ENCODE peak calls at places on chromosomes 5 and 9, in six cellular contexts. One of them, this sample, is unnamed.

GRCh38 chr5:42005561-42006153 is 80.6 kb downstream of the FBXO4 start:
- DNase-seq in K562: peak
- DNase-seq in GM12878: no peak
- DNase-seq in H1: no peak
- DNase-seq in HepG2: peak
- DNase-seq in GM12891: no peak
- DNase-seq in this sample: no peak

GRCh38 chr5:143182901-143183820 is 220.3 kb downstream of the NR3C1 start:
- DNase-seq in K562: no peak
- DNase-seq in GM12878: peak
- DNase-seq in H1: no peak
- DNase-seq in HepG2: peak
- DNase-seq in GM12891: no peak
- DNase-seq in this sample: no peak

GRCh38 chr5:65796269-65796668 is 74.3 kb downstream of the NLN start:
- DNase-seq in K562: no peak
- DNase-seq in GM12878: no peak
- DNase-seq in H1: no peak
- DNase-seq in HepG2: no peak
- DNase-seq in GM12891: no peak
- DNase-seq in this sample: no peak

GRCh38 chr9:87226896-87227295 is 270.8 kb upstream of the DAPK1 start:
- DNase-seq in K562: no peak
- DNase-seq in GM12878: no peak
- DNase-seq in H1: no peak
- DNase-seq in HepG2: no peak
- DNase-seq in GM12891: no peak
- DNase-seq in this sample: no peak

GRCh38 chr9:38359689-38360385 is 32.7 kb upstream of the ALDH1B1 start:
- DNase-seq in K562: no peak
- DNase-seq in GM12878: no peak
- DNase-seq in H1: no peak
- DNase-seq in HepG2: no peak
- DNase-seq in GM12891: no peak
- DNase-seq in this sample: no peak

GRCh38 chr9:96417610-96418073 is 528 bp downstream of the ZNF367 start:
- DNase-seq in K562: no peak
- DNase-seq in GM12878: no peak
- DNase-seq in H1: no peak
- DNase-seq in HepG2: no peak
- DNase-seq in GM12891: peak
- DNase-seq in this sample: no peak

GRCh38 chr5:78065663-78066062 is 228.8 kb downstream of the AP3B1 start:
- DNase-seq in K562: peak
- DNase-seq in GM12878: no peak
- DNase-seq in H1: peak
- DNase-seq in HepG2: no peak
- DNase-seq in GM12891: no peak
- DNase-seq in this sample: no peak

GRCh38 chr9:114016629-114017423 is 61.3 kb downstream of the AMBP start:
- DNase-seq in K562: no peak
- DNase-seq in GM12878: no peak
- DNase-seq in H1: peak
- DNase-seq in HepG2: no peak
- DNase-seq in GM12891: no peak
- DNase-seq in this sample: no peak

GRCh38 chr9:15069106-15069505 is 158.9 kb upstream of the FREM1 start:
- DNase-seq in K562: no peak
- DNase-seq in GM12878: no peak
- DNase-seq in H1: no peak
- DNase-seq in HepG2: no peak
- DNase-seq in GM12891: no peak
- DNase-seq in this sample: no peak

GRCh38 chr5:68381060-68381459 is 165.5 kb downstream of the PIK3R1 start:
- DNase-seq in K562: no peak
- DNase-seq in GM12878: no peak
- DNase-seq in H1: no peak
- DNase-seq in HepG2: no peak
- DNase-seq in GM12891: no peak
- DNase-seq in this sample: no peak

DNA sequence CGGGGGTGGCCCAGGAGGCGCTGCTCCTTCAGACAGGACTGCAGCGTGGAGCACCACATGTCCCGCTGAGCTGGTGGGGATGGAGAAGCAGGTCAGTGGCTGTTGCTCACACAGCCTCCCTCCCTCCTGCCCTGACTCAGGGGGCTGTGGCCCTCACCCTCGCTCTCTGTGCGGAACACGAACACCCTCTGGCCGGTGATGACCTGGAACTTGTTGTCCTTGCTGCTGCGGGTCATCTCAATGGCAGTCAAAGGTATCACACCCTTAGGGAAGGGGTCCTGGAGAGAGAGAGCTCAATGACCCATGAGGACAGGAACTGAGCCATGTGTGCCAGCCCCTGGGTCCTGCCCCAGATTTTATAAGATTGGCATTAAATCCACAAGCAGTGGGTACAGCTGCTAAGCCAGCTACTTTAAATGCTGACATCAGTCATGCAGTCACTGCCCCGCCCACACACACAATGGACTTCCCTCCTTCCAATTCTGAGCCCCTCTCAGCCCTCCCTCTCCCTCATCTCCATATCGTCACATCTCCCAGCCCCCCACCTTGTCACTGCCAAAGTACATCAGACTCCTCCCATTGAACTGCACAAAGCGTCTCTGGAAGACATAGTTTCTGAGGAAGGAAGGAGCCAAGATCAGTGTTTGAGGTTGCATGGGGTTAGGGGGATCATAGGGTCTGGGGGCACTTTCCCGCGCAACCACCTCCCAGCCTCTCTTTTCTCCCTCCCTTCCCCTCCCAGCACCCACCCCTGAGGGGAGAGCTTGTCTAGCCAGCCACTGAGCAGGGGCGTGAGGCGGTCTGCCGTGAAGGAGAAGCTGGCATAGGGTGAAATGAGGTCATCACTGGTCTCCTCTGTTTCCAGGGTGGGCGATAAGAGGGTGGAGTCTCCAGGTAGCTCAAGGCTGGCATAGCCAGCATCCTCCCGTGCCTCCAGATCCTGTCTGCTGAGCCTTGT is 8.9 kb downstream of the ARAP3 start:
- DNase-seq in K562: no peak
- DNase-seq in GM12878: no peak
- DNase-seq in H1: no peak
- DNase-seq in HepG2: no peak
- DNase-seq in GM12891: no peak
- DNase-seq in this sample: no peak
- TF ChIP-seq TAF1 in K562: no peak
- TF ChIP-seq TAF1 in GM12878: no peak
- TF ChIP-seq TAF1 in H1: no peak
- TF ChIP-seq TAF1 in HepG2: no peak
- TF ChIP-seq TAF1 in GM12891: no peak
- TF ChIP-seq TAF1 in this sample: no peak

GRCh38 chr9:134617836-134618162 is 23.8 kb upstream of the COL5A1 start:
- DNase-seq in K562: no peak
- DNase-seq in GM12878: no peak
- DNase-seq in H1: no peak
- DNase-seq in HepG2: no peak
- DNase-seq in GM12891: no peak
- DNase-seq in this sample: no peak
- TF ChIP-seq POLR2AphosphoS5 in K562: no peak
- TF ChIP-seq POLR2AphosphoS5 in GM12878: no peak
- TF ChIP-seq POLR2AphosphoS5 in H1: no peak
- TF ChIP-seq POLR2AphosphoS5 in HepG2: no peak
- TF ChIP-seq POLR2AphosphoS5 in GM12891: no peak
- TF ChIP-seq POLR2AphosphoS5 in this sample: no peak

DNA sequence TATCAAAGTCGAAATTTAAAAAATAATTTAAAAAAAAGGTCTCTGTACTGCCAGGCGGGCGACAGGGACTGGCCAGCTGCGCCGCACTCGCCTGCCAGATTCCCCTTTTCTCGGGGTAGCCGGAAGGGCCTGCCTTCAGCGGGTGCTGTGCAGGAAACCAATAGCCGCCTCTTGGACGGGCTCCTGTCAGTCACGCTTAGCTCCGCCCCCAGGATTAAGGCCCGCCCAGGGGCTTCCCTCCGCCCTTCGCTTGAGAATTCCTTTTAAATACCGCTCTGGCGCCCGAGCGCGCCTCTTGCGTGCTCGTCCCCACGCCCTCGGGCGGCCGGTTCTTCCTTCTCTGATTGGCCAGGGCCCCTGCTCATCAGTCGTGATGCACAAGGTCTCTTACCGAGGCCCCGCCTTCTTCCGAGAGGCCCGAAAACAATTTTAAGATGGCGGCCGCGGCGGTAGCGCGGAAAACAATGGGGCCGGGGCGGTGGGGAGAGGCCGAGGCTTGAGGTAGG is at the start of gene MAML1:
- DNase-seq in K562: peak
- DNase-seq in GM12878: peak
- DNase-seq in H1: peak
- DNase-seq in HepG2: peak
- DNase-seq in GM12891: peak
- DNase-seq in this sample: peak
- TF ChIP-seq POLR2A in K562: peak
- TF ChIP-seq POLR2A in GM12878: peak
- TF ChIP-seq POLR2A in H1: peak
- TF ChIP-seq POLR2A in HepG2: peak
- TF ChIP-seq POLR2A in GM12891: no peak
- TF ChIP-seq POLR2A in this sample: peak

GRCh38 chr9:77957652-77958051 is 74.0 kb downstream of the GNAQ start:
- DNase-seq in K562: peak
- DNase-seq in GM12878: no peak
- DNase-seq in H1: no peak
- DNase-seq in HepG2: no peak
- DNase-seq in GM12891: no peak
- DNase-seq in this sample: no peak

GRCh38 chr9:77954619-77955018 is 77.0 kb downstream of the GNAQ start:
- DNase-seq in K562: no peak
- DNase-seq in GM12878: no peak
- DNase-seq in H1: no peak
- DNase-seq in HepG2: no peak
- DNase-seq in GM12891: no peak
- DNase-seq in this sample: no peak

GRCh38 chr9:77953590-77953989 is 78.0 kb downstream of the GNAQ start:
- DNase-seq in K562: no peak
- DNase-seq in GM12878: no peak
- DNase-seq in H1: no peak
- DNase-seq in HepG2: no peak
- DNase-seq in GM12891: no peak
- DNase-seq in this sample: no peak

GRCh38 chr9:77954018-77954417 is 77.6 kb downstream of the GNAQ start:
- DNase-seq in K562: no peak
- DNase-seq in GM12878: no peak
- DNase-seq in H1: no peak
- DNase-seq in HepG2: no peak
- DNase-seq in GM12891: no peak
- DNase-seq in this sample: no peak

DNA sequence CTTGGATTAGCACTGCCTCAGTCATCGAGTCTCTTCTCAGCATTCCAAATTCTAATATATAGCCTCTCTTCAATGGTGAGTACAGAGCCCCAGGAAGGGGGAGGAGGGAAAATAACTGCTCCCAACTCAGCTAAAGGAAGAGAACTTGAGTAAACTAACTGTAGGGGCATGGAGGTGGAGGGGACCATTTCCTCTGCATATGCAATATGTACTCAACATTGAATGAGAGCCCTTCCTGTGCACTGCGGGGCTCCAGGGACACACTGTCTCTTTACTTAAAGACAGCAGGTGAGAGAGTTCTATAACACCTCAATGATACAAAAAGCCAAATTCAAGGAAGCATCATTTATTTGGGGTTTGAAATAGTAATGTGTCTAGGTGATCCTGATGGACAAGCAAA is 75.1 kb downstream of the GNAQ start:
- DNase-seq in K562: no peak
- DNase-seq in GM12878: no peak
- DNase-seq in H1: no peak
- DNase-seq in HepG2: no peak
- DNase-seq in GM12891: no peak
- DNase-seq in this sample: no peak
- TF ChIP-seq TAF1 in K562: no peak
- TF ChIP-seq TAF1 in GM12878: no peak
- TF ChIP-seq TAF1 in H1: no peak
- TF ChIP-seq TAF1 in HepG2: no peak
- TF ChIP-seq TAF1 in GM12891: no peak
- TF ChIP-seq TAF1 in this sample: no peak

GRCh38 chr5:132467292-132467984 is 23.1 kb downstream of the IRF1 start:
- DNase-seq in K562: no peak
- DNase-seq in GM12878: peak
- DNase-seq in H1: no peak
- DNase-seq in HepG2: peak
- DNase-seq in GM12891: no peak
- DNase-seq in this sample: no peak

GRCh38 chr5:132464155-132464939 is 26.2 kb downstream of the IRF1 start:
- DNase-seq in K562: no peak
- DNase-seq in GM12878: no peak
- DNase-seq in H1: no peak
- DNase-seq in HepG2: no peak
- DNase-seq in GM12891: no peak
- DNase-seq in this sample: no peak

GRCh38 chr5:132465095-132465707 is 25.4 kb downstream of the IRF1 start:
- DNase-seq in K562: no peak
- DNase-seq in GM12878: no peak
- DNase-seq in H1: no peak
- DNase-seq in HepG2: no peak
- DNase-seq in GM12891: no peak
- DNase-seq in this sample: no peak

GRCh38 chr5:132468665-132469379 is 21.8 kb downstream of the IRF1 start:
- DNase-seq in K562: no peak
- DNase-seq in GM12878: no peak
- DNase-seq in H1: no peak
- DNase-seq in HepG2: no peak
- DNase-seq in GM12891: no peak
- DNase-seq in this sample: no peak

DNA sequence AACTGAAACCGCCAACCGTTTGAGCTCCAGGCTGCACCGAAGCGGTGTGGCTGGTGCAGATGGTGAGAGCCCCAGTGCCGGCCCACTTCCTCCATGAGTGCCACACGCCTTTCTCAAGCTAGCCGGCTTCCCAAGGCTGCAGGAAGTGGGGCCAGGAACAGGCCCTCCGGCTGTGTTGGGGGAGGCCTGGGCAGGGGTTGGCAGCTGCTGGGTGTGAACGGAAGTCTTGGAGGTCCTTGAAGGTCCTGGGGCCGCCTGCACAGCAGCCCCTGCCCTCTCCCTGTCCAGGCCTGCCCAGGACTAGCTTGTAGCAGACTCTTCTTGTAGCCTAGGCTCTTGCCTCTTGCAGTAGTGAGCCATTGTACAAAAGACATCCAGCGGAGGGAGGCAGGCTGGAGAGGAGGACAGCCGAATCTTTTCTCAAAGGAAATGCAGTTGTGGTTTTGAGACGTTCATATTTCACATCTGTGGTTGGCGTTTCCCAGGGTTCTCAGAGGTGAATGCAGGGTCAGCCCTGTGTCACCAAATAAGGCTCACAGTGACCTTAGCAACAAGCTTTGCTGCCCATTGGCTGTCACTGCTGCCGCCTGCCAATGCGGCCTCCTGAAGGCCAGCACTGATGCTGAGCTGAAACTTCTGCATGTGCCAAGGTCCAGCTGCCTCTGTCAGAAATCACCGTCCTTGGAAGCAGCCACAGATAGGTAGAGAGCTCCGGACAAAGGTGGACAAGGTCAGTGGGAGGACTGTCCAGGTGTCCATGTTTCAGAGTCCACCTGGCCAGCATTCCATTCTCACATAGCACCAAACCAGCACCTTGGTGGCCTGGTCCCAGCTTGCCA is 23.9 kb downstream of the IRF1 start:
- DNase-seq in K562: peak
- DNase-seq in GM12878: peak
- DNase-seq in H1: no peak
- DNase-seq in HepG2: peak
- DNase-seq in GM12891: no peak
- DNase-seq in this sample: no peak
- TF ChIP-seq POLR2AphosphoS5 in K562: no peak
- TF ChIP-seq POLR2AphosphoS5 in GM12878: no peak
- TF ChIP-seq POLR2AphosphoS5 in H1: no peak
- TF ChIP-seq POLR2AphosphoS5 in HepG2: no peak
- TF ChIP-seq POLR2AphosphoS5 in GM12891: no peak
- TF ChIP-seq POLR2AphosphoS5 in this sample: peak

This sample was measured in GM12892.